ENCODE peak calls at places on chromosomes 13 and 19, in five cellular contexts. U is IMR-90, G is H1, F is mesenchymal stem cell, Q is mesendoderm. H is an unnamed sample. For H3K79me1, the result is how much of the 10 kb centered on the place peaks cover.

GRCh38 chr13:98565726-98566577 is 11.0 kb downstream of the STK24 start:
- DNase-seq in U (no peak), G (no peak), F (no peak), Q (no peak), H (no peak)

GRCh38 chr13:44321961-44322360 is 51.7 kb upstream of the SERP2 start:
- DNase-seq in U (no peak), G (no peak), F (no peak), Q (no peak), H (no peak)

GRCh38 chr13:44148159-44148929 is 225.3 kb upstream of the SERP2 start:
- DNase-seq in U (peak), G (no peak), F (no peak), Q (peak), H (no peak)

GRCh38 chr19:13091400-13092161 is 11.1 kb downstream of the LYL1 start:
- DNase-seq in U (peak), G (no peak), F (peak), Q (peak), H (no peak)

GRCh38 chr13:45331981-45332830 is 8.8 kb downstream of the TPT1 start:
- DNase-seq in U (peak), G (no peak), F (peak), Q (no peak), H (no peak)

GRCh38 chr13:97544041-97544765 is 110.2 kb downstream of the RAP2A start:
- DNase-seq in U (peak), G (no peak), F (peak), Q (no peak), H (no peak)

GRCh38 chr19:3723883-3724282 is 15.7 kb downstream of the TJP3 start:
- DNase-seq in U (no peak), G (no peak), F (no peak), Q (no peak), H (no peak)

GRCh38 chr13:38429916-38430315 is 80.3 kb downstream of the UFM1 start:
- DNase-seq in U (no peak), G (no peak), F (no peak), Q (no peak), H (no peak)

GRCh38 chr13:112968910-112969691 is at the start of gene MCF2L:
- DNase-seq in U (peak), G (no peak), F (peak), Q (peak), H (peak)

GRCh38 chr19:12773571-12773970 is 1.8 kb downstream of the HOOK2 start:
- DNase-seq in U (peak), G (no peak), F (peak), Q (peak), H (no peak)

GRCh38 chr19:49272204-49272603 is 52.8 kb downstream of the SLC6A16 start:
- DNase-seq in U (peak), G (no peak), F (no peak), Q (no peak), H (no peak)

GRCh38 chr13:22506286-22506685 is 674.5 kb upstream of the SGCG start:
- DNase-seq in U (no peak), G (no peak), F (peak), Q (no peak), H (peak)

GRCh38 chr13:84894749-84895148 is 904.5 kb downstream of the SLITRK6 start:
- DNase-seq in U (no peak), G (no peak), F (no peak), Q (no peak), H (no peak)

GRCh38 chr19:45884682-45885555 is 1.0 kb downstream of the IRF2BP1 start:
- DNase-seq in U (no peak), G (no peak), F (no peak), Q (peak), H (no peak)

GRCh38 chr19:28710278-28710677 is 502.7 kb downstream of the UQCRFS1 start:
- DNase-seq in U (peak), G (no peak), F (peak), Q (peak), H (peak)

GRCh38 chr19:15629003-15629880 is 11.5 kb upstream of the CYP4F3 start:
- DNase-seq in U (peak), G (no peak), F (no peak), Q (peak), H (peak)

GRCh38 chr13:33272531-33273124 is 12.9 kb downstream of the STARD13 start:
- DNase-seq in U (no peak), G (no peak), F (no peak), Q (no peak), H (no peak)

GRCh38 chr13:33275916-33276315 is 9.6 kb downstream of the STARD13 start:
- DNase-seq in U (peak), G (no peak), F (no peak), Q (no peak), H (no peak)

GRCh38 chr13:33274264-33274663 is 11.3 kb downstream of the STARD13 start:
- DNase-seq in U (no peak), G (no peak), F (no peak), Q (peak), H (no peak)

GRCh38 chr13:33271759-33272158 is 13.8 kb downstream of the STARD13 start:
- DNase-seq in U (peak), G (no peak), F (no peak), Q (no peak), H (no peak)

DNA sequence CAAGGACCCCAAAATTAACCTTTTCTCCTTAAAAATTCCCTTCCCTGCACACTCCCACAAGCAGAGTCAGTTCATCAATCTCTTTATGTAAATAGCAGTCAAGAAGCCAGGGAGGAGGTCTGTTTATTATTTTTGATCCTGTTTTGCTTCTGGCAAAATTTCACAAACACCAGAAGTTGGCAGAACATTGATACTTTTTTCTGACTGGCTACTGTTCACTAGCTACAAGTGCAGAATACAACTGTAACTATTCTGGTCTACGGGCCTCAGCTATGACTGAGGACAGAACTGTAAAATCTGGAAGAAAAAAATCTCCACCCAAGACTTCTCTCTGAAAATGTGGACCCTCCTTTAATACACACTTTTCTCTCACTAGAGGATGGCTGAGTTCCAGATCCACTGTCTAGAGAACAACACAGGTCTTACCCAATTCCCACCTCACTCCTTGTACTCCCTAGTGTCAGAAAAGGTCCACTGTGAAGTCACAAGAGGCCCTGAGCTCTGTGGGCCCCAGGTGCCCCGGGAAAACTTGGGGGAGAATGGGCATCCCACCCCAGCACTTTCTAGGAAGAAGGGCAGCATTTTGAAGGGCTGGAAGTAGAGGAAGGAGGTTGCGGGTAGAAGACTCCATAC is 14.5 kb downstream of the STARD13 start:
- DNase-seq in U (peak), G (no peak), F (peak), Q (no peak), H (no peak)
- H3K23ac ChIP-seq in U (peak), G (no peak), F (no peak), Q (no peak), H (no peak)

GRCh38 chr19:53597023-53597422 is 34.8 kb upstream of the DPRX start:
- DNase-seq in U (no peak), G (no peak), F (no peak), Q (no peak), H (no peak)
- H3K79me1 ChIP-seq in U (under half), G (under half), F (under half), Q (under half), H (under half)

DNA sequence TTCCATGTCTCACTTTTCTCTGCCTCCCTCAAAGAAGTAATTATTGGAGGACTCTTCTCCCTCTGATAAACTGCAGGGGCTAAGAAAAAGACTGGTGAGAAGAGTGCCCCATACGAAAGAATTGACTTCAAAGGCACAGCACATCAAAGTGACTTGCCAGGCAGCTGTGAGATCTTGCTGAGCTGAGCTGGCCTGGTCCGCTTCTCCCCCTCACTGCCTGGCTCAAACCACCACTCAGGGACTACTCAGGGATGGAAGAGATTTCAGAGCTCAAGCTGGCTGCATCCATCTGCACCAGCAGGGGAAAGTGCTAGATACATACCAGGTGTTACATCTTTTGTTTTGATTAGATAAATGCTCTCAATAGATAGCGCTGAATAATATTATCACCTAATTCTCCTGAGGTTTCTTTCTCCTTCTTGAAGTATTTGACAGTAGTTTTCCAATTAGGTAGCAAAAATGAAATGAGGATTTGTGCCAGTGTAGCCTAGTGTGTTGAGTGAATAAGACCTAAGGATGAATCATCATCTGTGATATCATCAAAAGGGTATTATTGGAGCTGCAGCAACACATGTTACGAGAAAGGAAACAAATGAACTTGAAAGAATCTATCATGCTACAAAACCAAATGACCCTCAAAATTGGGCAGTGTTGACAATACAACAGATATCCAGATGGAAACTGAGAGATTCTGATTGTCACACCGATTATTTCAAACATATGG is 379.8 kb downstream of the TBC1D4 start:
- DNase-seq in U (peak), G (no peak), F (no peak), Q (peak), H (no peak)
- H3K23ac ChIP-seq in U (no peak), G (no peak), F (no peak), Q (no peak), H (no peak)

DNA sequence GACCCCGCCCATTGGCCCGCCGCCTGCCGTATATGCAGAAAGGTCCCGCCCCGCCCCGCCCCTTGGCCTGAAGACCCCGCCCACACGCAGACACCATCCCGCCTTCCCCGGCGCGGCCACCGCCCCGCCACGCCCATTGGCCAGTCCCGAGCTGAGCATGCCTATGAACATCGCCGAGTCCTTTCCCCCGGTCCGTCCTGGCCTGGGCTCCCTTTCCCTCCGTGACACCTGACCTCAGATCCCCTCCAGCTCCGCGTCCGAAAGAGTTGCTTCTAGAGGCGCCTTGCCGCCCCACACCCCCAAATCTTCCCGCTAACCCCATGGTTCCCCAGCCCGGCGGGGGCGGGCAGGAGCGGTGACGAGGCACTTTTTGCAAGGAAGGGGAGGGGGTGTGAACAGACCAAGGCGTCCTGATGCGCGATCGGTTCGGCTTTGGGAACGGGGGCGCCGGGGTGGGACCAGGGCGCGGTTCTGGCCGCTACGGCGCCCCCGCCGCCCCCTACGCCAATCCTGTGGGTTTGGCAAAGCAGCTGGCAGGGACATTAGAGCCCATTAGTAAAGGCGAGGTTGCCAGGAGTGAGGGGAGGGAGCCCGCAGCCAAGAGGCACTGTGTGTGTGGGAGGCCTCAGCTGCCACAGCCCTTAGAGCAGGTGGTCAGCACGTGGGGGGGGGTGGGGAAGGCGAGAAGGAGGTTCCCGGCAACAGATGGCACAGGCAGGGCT is 409 bp upstream of the NUMBL start:
- DNase-seq in U (peak), G (peak), F (peak), Q (peak), H (no peak)
- H3K79me1 ChIP-seq in U (under half), G (under half), F (under half), Q (under half), H (under half)

DNA sequence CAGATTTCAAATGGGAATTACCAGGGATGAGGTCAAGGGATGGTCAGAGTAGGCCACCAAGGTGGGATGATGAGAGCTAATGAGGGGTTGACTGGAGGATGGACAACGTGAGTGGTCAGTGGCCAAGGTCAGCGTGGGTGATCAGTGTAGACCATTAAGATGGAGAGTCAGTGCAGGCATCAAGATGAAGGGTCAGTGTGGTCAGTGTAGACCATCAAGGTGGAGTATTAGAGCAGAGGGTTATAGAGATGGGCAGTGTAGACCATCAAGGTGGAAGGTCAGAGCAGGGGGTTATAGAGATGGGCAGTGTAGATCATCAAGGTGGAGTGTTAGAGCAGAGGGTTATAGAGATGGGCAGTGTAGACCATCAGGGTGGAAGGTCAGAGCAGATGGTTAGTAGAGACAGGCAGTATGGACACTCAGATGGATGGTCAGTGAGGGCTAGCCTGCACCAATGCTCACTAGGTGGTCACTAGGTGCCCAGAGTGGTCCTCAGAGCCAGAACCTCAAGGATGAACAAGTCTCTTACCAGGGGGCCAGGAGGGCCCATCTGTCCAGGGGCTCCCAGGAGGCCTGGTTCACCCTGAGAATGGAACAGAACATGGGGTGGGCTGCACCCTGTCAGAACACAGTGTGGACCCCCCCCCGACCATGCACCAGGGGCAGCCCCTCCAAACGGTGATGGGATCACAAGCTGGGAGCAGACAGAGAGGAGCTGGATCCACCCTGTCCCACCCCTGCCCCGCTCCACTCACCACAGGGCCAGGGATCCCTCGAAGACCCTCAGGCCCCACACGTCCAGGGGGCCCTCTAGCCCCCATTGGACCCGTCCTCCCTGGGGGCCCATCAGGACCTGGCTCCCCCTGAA is 32.7 kb upstream of the OLFM2 start:
- DNase-seq in U (no peak), G (no peak), F (no peak), Q (no peak), H (no peak)
- H3K23ac ChIP-seq in U (no peak), G (no peak), F (no peak), Q (no peak), H (peak)

DNA sequence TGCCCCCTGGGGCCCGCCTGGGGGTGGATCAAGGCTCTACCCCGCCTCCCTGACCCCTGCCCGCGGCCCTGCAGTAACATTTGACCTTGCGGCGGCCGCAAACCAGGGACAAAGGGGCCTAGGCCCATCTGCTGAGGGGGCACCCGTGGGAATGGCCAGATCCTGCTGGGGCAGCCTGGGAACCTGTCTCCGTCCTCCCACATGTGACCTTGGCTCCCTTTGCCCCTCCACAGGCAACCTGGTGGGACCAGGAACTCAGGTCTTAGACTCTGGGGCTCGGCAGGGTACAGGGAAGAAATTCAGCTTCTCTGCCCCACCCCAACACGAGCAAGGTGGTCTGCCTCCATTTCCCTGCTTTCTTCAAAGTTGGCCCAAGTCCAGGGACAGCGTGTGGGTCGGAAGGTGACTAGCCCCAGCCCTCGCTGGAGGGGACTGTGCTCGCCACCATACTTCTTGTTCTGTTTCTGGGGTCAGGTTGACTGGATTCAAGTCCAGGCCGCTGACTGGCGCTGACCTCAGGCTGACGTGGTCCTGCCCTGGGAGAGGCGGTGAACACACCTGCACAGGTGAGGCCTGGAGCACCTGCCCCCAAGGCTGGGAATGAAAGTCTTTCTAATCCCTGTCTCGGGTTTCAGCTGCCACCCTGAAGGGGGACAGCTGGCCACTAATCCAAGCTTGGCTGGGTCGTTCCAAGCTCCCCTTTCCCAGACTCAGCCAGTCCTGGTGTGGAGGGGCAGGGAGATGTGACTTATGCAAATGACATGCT is 2.5 kb upstream of the NR2F6 start:
- DNase-seq in U (no peak), G (no peak), F (peak), Q (peak), H (no peak)
- H3K79me1 ChIP-seq in U (under half), G (under half), F (under half), Q (under half), H (under half)

GRCh38 chr13:24138911-24139310 is 21.6 kb upstream of the SPATA13 start:
- DNase-seq in U (no peak), G (no peak), F (no peak), Q (no peak), H (no peak)
- H3K23ac ChIP-seq in U (no peak), G (no peak), F (no peak), Q (no peak), H (no peak)

GRCh38 chr13:30864352-30865130 is 41.5 kb upstream of the MEDAG start:
- DNase-seq in U (peak), G (no peak), F (peak), Q (peak), H (no peak)

GRCh38 chr13:30869491-30869890 is 36.6 kb upstream of the MEDAG start:
- DNase-seq in U (peak), G (no peak), F (no peak), Q (no peak), H (no peak)

GRCh38 chr13:30865131-30866009 is 40.7 kb upstream of the MEDAG start:
- DNase-seq in U (peak), G (peak), F (peak), Q (peak), H (peak)

GRCh38 chr13:30868806-30869470 is 37.1 kb upstream of the MEDAG start:
- DNase-seq in U (peak), G (no peak), F (peak), Q (peak), H (no peak)

GRCh38 chr13:30866692-30867669 is 39.1 kb upstream of the MEDAG start:
- DNase-seq in U (no peak), G (no peak), F (peak), Q (no peak), H (no peak)
- H3K79me1 ChIP-seq in U (under half), G (under half), F (under half), Q (under half), H (under half)

GRCh38 chr19:35555301-35556005 is 8.0 kb downstream of the ATP4A start:
- DNase-seq in U (peak), G (no peak), F (peak), Q (peak), H (peak)

GRCh38 chr19:35552534-35553384 is 7.3 kb downstream of the TMEM147 start:
- DNase-seq in U (no peak), G (no peak), F (no peak), Q (no peak), H (no peak)

GRCh38 chr19:35551091-35551810 is 5.8 kb downstream of the TMEM147 start:
- DNase-seq in U (no peak), G (no peak), F (no peak), Q (no peak), H (no peak)

GRCh38 chr19:35554076-35554475 is 8.7 kb downstream of the TMEM147 start:
- DNase-seq in U (no peak), G (no peak), F (no peak), Q (no peak), H (no peak)

DNA sequence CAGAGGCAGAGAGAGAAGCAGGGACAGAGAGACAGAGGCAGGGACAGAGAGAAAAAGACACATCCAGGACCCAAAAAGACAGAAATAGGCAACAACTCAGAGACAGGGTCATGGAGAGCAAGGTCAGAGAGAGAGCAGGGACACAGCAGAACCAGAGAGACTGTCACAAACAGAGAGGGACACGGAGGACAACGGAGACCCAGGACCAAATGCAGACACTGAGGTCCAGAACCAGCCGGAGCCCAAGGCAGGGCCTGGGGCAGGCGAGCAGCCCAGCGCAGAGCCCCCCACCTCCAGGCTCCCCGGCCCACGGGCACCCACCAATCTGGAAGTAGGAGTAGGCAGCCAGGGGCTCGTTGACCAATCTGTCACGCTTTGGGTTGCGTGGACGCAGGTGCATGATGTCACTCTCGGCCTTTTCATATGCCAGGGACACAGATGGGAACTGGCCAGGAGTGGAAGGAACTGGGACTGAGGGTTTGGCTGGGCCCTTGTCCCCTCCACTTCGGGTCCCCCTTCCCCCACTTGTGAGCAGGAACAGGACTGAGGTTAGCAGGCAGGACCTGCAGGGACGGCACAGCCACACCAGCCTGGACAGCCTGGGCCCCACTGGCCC is 8.1 kb downstream of the TMEM147 start:
- DNase-seq in U (no peak), G (no peak), F (no peak), Q (no peak), H (no peak)
- H3K23ac ChIP-seq in U (no peak), G (no peak), F (no peak), Q (no peak), H (peak)

H was measured in neuronal stem cell.